ENCODE peak calls at places on chromosomes 11 and 22, in eight cellular contexts. Y is esophagus muscularis mucosa, Z is SK-N-SH, Q is breast epithelium, N is H1, A is stomach, C is Panc1, W is GM23338. F is an unnamed sample.

GRCh38 chr11:46465683-46466082 is 74.1 kb upstream of the CHRM4 start:
- DNase-seq in Q (no peak), Z (no peak), A (no peak), Y (no peak), C (no peak), N (no peak), W (no peak), F (no peak)

GRCh38 chr11:113690619-113691569 is 15.2 kb downstream of the TMPRSS5 start:
- DNase-seq in A (peak; percentile 75), W (peak; percentile 83), N (peak; percentile 17), Y (no peak), C (no peak), Z (peak; percentile 80), Q (no peak), F (no peak)

GRCh38 chr22:18063311-18063710 is 14.5 kb upstream of the PEX26 start:
- DNase-seq in Q (no peak), A (no peak), Z (no peak), W (no peak), C (no peak), Y (no peak), N (no peak), F (no peak)

GRCh38 chr11:119222308-119222707 is 16.2 kb downstream of the CBL start:
- DNase-seq in A (no peak), N (no peak), W (no peak), Y (no peak), Z (peak; percentile 31), C (no peak), Q (no peak), F (no peak)

GRCh38 chr11:117908959-117909610 is 20.1 kb downstream of the TMPRSS13 start:
- DNase-seq in Q (peak; percentile 24), W (peak; percentile 37), N (no peak), A (no peak), Y (no peak), Z (peak; percentile 83), C (no peak), F (no peak)

GRCh38 chr11:122167100-122167499 is 51.1 kb upstream of the BLID start:
- DNase-seq in N (no peak), W (peak; percentile 12), Y (no peak), C (no peak), Z (no peak), A (no peak), Q (no peak), F (no peak)

GRCh38 chr11:9625158-9625557 is 38.7 kb upstream of the SWAP70 start:
- DNase-seq in A (no peak), N (no peak), Q (no peak), C (no peak), W (no peak), Z (no peak), Y (no peak), F (peak; percentile 28)

GRCh38 chr22:50483977-50484853 is 2.4 kb upstream of the MIOX start:
- DNase-seq in N (no peak), W (no peak), Q (no peak), Y (no peak), A (peak; percentile 90), Z (no peak), C (no peak), F (no peak)

GRCh38 chr11:69131644-69132300 is 24.0 kb upstream of the SMIM38 start:
- DNase-seq in A (peak; percentile 87), C (peak; percentile 48), Z (peak; percentile 70), N (peak; percentile 81), W (peak; percentile 96), Y (no peak), Q (peak; percentile 81), F (peak; percentile 87)

GRCh38 chr11:114257621-114258558 is 38.3 kb upstream of the NNMT start:
- DNase-seq in W (peak; percentile 33), Q (peak; percentile 66), C (no peak), A (no peak), Y (no peak), Z (peak; percentile 81), N (no peak), F (peak; percentile 70)

DNA sequence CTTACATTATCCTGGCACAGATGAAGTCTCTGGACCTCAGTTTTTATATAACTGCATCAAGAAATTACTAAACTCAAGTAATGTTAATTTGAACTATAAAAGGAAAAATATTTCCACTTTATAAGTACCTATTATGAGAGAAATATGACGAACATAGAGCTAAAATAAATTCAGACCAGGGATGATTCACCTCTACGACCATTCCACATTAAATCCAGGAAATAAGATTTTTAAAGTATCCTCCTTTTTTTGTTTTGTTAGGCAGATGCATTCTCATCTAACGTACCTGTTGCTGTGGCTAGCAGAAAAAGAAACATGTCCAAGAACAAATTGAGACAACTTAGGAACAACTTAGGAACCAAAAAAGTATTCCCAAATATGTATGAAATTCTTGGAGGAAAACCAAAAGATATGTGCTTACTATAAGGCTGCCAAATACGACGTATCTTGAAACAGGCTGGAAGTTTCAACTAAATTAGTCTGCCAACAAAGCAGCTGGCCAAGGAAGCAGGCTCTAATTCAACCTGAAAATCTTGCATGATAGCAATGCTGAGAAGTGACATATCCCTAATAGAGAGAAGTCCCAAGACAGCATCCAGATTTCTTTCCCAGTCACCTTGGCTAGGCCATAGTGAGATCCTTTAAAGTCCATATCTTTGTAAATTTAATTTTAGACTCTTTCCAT is 15.7 kb downstream of the SPTY2D1 start:
- DNase-seq in Q (no peak), Z (no peak), N (no peak), A (no peak), C (no peak), W (no peak), Y (no peak), F (no peak)
- TF ChIP-seq POLR2AphosphoS5 in Q (no peak), Z (no peak), N (no peak), A (no peak), C (no peak), W (no peak), Y (no peak), F (no peak)

GRCh38 chr22:36507518-36508010 is 724 bp upstream of the FOXRED2 start:
- DNase-seq in N (no peak), A (no peak), Y (no peak), W (no peak), Z (no peak), C (no peak), Q (no peak), F (no peak)
- H3K4me3 ChIP-seq in N (no peak overlapping the region), A (peak overlapping the region; percentile 69), Y (peak overlapping the region; percentile 61), W (peak overlapping the region; percentile 55), Z (peak overlapping the region; percentile 51), C (peak overlapping the region; percentile 60), Q (no peak overlapping the region), F (no peak overlapping the region)

GRCh38 chr11:61861634-61862033 is 29.7 kb downstream of the FADS3 start:
- DNase-seq in A (no peak), N (no peak), W (no peak), Q (no peak), Z (no peak), Y (no peak), C (no peak), F (no peak)

GRCh38 chr11:61863548-61864081 is 27.7 kb downstream of the FADS3 start:
- DNase-seq in W (no peak), Z (no peak), C (no peak), A (no peak), Y (no peak), Q (no peak), N (no peak), F (no peak)

GRCh38 chr11:61862714-61863547 is 28.4 kb downstream of the FADS3 start:
- DNase-seq in N (no peak), Z (no peak), C (no peak), Q (no peak), A (no peak), Y (no peak), W (no peak), F (no peak)

GRCh38 chr11:61855939-61856730 is 28.0 kb downstream of the FADS2 start:
- DNase-seq in Z (no peak), C (no peak), A (no peak), N (no peak), Y (no peak), W (no peak), Q (no peak), F (no peak)

GRCh38 chr11:61860054-61860903 is 31.1 kb downstream of the FADS3 start:
- DNase-seq in A (peak; percentile 84), C (no peak), Q (no peak), Y (no peak), N (no peak), Z (no peak), W (no peak), F (peak; percentile 78)
- TF ChIP-seq POLR2AphosphoS5 in A (no peak), C (no peak), Q (no peak), Y (no peak), N (no peak), Z (no peak), W (no peak), F (peak; percentile 50)

GRCh38 chr22:44729391-44730012 is 22.9 kb upstream of the ARHGAP8 start:
- DNase-seq in Z (peak; percentile 95), A (no peak), C (no peak), N (no peak), Q (no peak), Y (no peak), W (no peak), F (no peak)

GRCh38 chr22:44728761-44729261 is 23.6 kb upstream of the ARHGAP8 start:
- DNase-seq in N (no peak), Q (no peak), C (no peak), Z (peak; percentile 36), Y (no peak), A (no peak), W (no peak), F (no peak)

GRCh38 chr22:44730490-44731356 is 21.7 kb upstream of the ARHGAP8 start:
- DNase-seq in Z (peak; percentile 31), Q (no peak), A (no peak), W (no peak), Y (no peak), N (no peak), C (no peak), F (no peak)

GRCh38 chr22:44731357-44731970 is 20.9 kb upstream of the ARHGAP8 start:
- DNase-seq in Z (peak; percentile 31), A (no peak), Y (no peak), C (no peak), Q (no peak), N (no peak), W (no peak), F (no peak)

DNA sequence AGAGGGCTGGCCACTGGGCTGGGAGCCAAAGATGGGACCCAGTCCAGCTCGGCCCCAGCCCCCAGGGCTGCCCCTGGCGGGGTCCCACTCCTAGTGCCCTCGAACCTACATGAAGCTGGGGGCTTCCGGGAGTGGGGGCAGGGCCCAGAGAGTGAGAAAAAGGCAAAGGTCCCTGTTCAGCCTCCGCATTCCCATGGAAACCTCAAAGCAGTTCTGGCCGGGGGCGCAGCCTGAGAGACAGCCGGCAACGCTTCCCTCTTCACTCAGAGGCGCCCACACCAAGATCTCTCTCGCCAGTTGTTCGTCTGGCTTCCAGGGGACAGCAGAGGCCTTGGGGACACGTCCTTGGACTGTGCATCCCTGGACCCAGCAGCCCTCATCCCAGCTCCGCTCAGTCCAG is 22.3 kb upstream of the ARHGAP8 start:
- DNase-seq in Y (no peak), N (no peak), Q (no peak), Z (no peak), W (no peak), A (no peak), C (no peak), F (no peak)
- H3K4me3 ChIP-seq in Y (peak overlapping the region; percentile 23), N (no peak overlapping the region), Q (no peak overlapping the region), Z (no peak overlapping the region), W (no peak overlapping the region), A (no peak overlapping the region), C (no peak overlapping the region), F (no peak overlapping the region)

GRCh38 chr11:111555255-111555654 is 14.7 kb downstream of the LAYN start:
- DNase-seq in C (no peak), Q (no peak), N (no peak), A (no peak), Y (no peak), W (no peak), Z (no peak), F (no peak)
- TF ChIP-seq POLR2AphosphoS5 in C (no peak), Q (no peak), N (no peak), A (no peak), Y (no peak), W (no peak), Z (no peak), F (no peak)